ENCODE peak calls at places on chromosome 3, in eight cellular contexts. One of them, this sample, is unnamed.

GRCh38 chr3:132641837-132642538 is 17.6 kb downstream of the ACAD11 start:
- DNase-seq in COR-L47: peak; percentile 50
- DNase-seq in NCI-H1092: no peak
- DNase-seq in posterior vena cava: no peak
- DNase-seq in aorta: no peak
- DNase-seq in mammary epithelial cell: no peak
- DNase-seq in cardiac fibroblast: peak; percentile 78
- DNase-seq in CD14-positive monocyte: no peak
- DNase-seq in this sample: no peak

GRCh38 chr3:25663324-25664065 is 1.2 kb downstream of the TOP2B start:
- DNase-seq in COR-L47: no peak
- DNase-seq in NCI-H1092: no peak
- DNase-seq in posterior vena cava: no peak
- DNase-seq in aorta: no peak
- DNase-seq in mammary epithelial cell: peak; percentile 39
- DNase-seq in cardiac fibroblast: peak; percentile 44
- DNase-seq in CD14-positive monocyte: no peak
- DNase-seq in this sample: peak; percentile 50

GRCh38 chr3:5197470-5198312 is 10.2 kb downstream of the EDEM1 start:
- DNase-seq in COR-L47: no peak
- DNase-seq in NCI-H1092: no peak
- DNase-seq in posterior vena cava: no peak
- DNase-seq in aorta: no peak
- DNase-seq in mammary epithelial cell: peak; percentile 70
- DNase-seq in cardiac fibroblast: peak; percentile 73
- DNase-seq in CD14-positive monocyte: no peak
- DNase-seq in this sample: no peak

GRCh38 chr3:123076496-123077418 is 9.9 kb downstream of the PDIA5 start:
- DNase-seq in COR-L47: peak; percentile 84
- DNase-seq in NCI-H1092: peak; percentile 90
- DNase-seq in posterior vena cava: no peak
- DNase-seq in aorta: peak; percentile 90
- DNase-seq in mammary epithelial cell: no peak
- DNase-seq in cardiac fibroblast: no peak
- DNase-seq in CD14-positive monocyte: no peak
- DNase-seq in this sample: no peak

GRCh38 chr3:140529096-140529495 is 148.8 kb upstream of the TRIM42 start:
- DNase-seq in COR-L47: no peak
- DNase-seq in NCI-H1092: no peak
- DNase-seq in posterior vena cava: no peak
- DNase-seq in aorta: no peak
- DNase-seq in mammary epithelial cell: peak; percentile 99
- DNase-seq in cardiac fibroblast: peak; percentile 73
- DNase-seq in CD14-positive monocyte: no peak
- DNase-seq in this sample: peak; percentile 77

GRCh38 chr3:190194506-190194905 is 73.8 kb upstream of the P3H2 start:
- DNase-seq in COR-L47: no peak
- DNase-seq in NCI-H1092: no peak
- DNase-seq in posterior vena cava: no peak
- DNase-seq in aorta: no peak
- DNase-seq in mammary epithelial cell: no peak
- DNase-seq in cardiac fibroblast: no peak
- DNase-seq in CD14-positive monocyte: no peak
- DNase-seq in this sample: no peak

GRCh38 chr3:119181765-119182164 is 8.4 kb downstream of the UPK1B start:
- DNase-seq in COR-L47: no peak
- DNase-seq in NCI-H1092: no peak
- DNase-seq in posterior vena cava: no peak
- DNase-seq in aorta: no peak
- DNase-seq in mammary epithelial cell: peak; percentile 75
- DNase-seq in cardiac fibroblast: peak; percentile 64
- DNase-seq in CD14-positive monocyte: no peak
- DNase-seq in this sample: no peak

GRCh38 chr3:18443670-18444596 is 18.8 kb upstream of the SATB1 start:
- DNase-seq in COR-L47: no peak
- DNase-seq in NCI-H1092: no peak
- DNase-seq in posterior vena cava: peak; percentile 81
- DNase-seq in aorta: peak; percentile 81
- DNase-seq in mammary epithelial cell: no peak
- DNase-seq in cardiac fibroblast: no peak
- DNase-seq in CD14-positive monocyte: peak; percentile 47
- DNase-seq in this sample: peak; percentile 39

GRCh38 chr3:40876019-40876418 is 323.3 kb upstream of the CTNNB1 start:
- DNase-seq in COR-L47: no peak
- DNase-seq in NCI-H1092: no peak
- DNase-seq in posterior vena cava: no peak
- DNase-seq in aorta: no peak
- DNase-seq in mammary epithelial cell: no peak
- DNase-seq in cardiac fibroblast: peak; percentile 9
- DNase-seq in CD14-positive monocyte: no peak
- DNase-seq in this sample: no peak

GRCh38 chr3:16067837-16068471 is 106.5 kb upstream of the GALNT15 start:
- DNase-seq in COR-L47: no peak
- DNase-seq in NCI-H1092: no peak
- DNase-seq in posterior vena cava: no peak
- DNase-seq in aorta: no peak
- DNase-seq in mammary epithelial cell: peak; percentile 57
- DNase-seq in cardiac fibroblast: no peak
- DNase-seq in CD14-positive monocyte: no peak
- DNase-seq in this sample: no peak

GRCh38 chr3:22475665-22476064 is 724.7 kb upstream of the ZNF385D start:
- DNase-seq in COR-L47: no peak
- DNase-seq in NCI-H1092: no peak
- DNase-seq in posterior vena cava: no peak
- DNase-seq in aorta: no peak
- DNase-seq in mammary epithelial cell: peak; percentile 15
- DNase-seq in cardiac fibroblast: peak; percentile 4
- DNase-seq in CD14-positive monocyte: no peak
- DNase-seq in this sample: no peak

GRCh38 chr3:77684115-77684514 is 644.2 kb downstream of the ROBO2 start:
- DNase-seq in COR-L47: no peak
- DNase-seq in NCI-H1092: no peak
- DNase-seq in posterior vena cava: no peak
- DNase-seq in aorta: no peak
- DNase-seq in mammary epithelial cell: no peak
- DNase-seq in cardiac fibroblast: no peak
- DNase-seq in CD14-positive monocyte: no peak
- DNase-seq in this sample: no peak

GRCh38 chr3:73719877-73720276 is 95.1 kb upstream of the PDZRN3 start:
- DNase-seq in COR-L47: no peak
- DNase-seq in NCI-H1092: no peak
- DNase-seq in posterior vena cava: no peak
- DNase-seq in aorta: no peak
- DNase-seq in mammary epithelial cell: no peak
- DNase-seq in cardiac fibroblast: peak; percentile 76
- DNase-seq in CD14-positive monocyte: no peak
- DNase-seq in this sample: no peak

GRCh38 chr3:129122697-129123055 is 1.1 kb upstream of the RAB43 start:
- DNase-seq in COR-L47: no peak
- DNase-seq in NCI-H1092: no peak
- DNase-seq in posterior vena cava: no peak
- DNase-seq in aorta: no peak
- DNase-seq in mammary epithelial cell: no peak
- DNase-seq in cardiac fibroblast: no peak
- DNase-seq in CD14-positive monocyte: no peak
- DNase-seq in this sample: no peak

GRCh38 chr3:157442729-157443128 is 6.1 kb downstream of the PTX3 start:
- DNase-seq in COR-L47: no peak
- DNase-seq in NCI-H1092: no peak
- DNase-seq in posterior vena cava: no peak
- DNase-seq in aorta: no peak
- DNase-seq in mammary epithelial cell: no peak
- DNase-seq in cardiac fibroblast: peak; percentile 86
- DNase-seq in CD14-positive monocyte: no peak
- DNase-seq in this sample: no peak

GRCh38 chr3:159418571-159419526 is 569.8 kb upstream of the IL12A start:
- DNase-seq in COR-L47: no peak
- DNase-seq in NCI-H1092: no peak
- DNase-seq in posterior vena cava: no peak
- DNase-seq in aorta: no peak
- DNase-seq in mammary epithelial cell: peak; percentile 40
- DNase-seq in cardiac fibroblast: peak; percentile 76
- DNase-seq in CD14-positive monocyte: no peak
- DNase-seq in this sample: no peak

This sample was measured in ELF-1.